ENCODE peak calls at places on chromosomes 12 and 14, in four cellular contexts. C, E, U and R are unnamed samples.

GRCh38 chr12:49174218-49174617 is 14.7 kb downstream of the TUBA1A start:
- DNase-seq in C (no peak), E (no peak), U (no peak), R (no peak)

GRCh38 chr12:2250797-2251196 is 198.0 kb downstream of the CACNA1C start:
- DNase-seq in C (peak; percentile 86), E (no peak), U (no peak), R (peak; percentile 24)

GRCh38 chr14:68846466-68846865 is 53.6 kb upstream of the ZFP36L1 start:
- DNase-seq in C (no peak), E (no peak), U (no peak), R (peak; percentile 15)

GRCh38 chr14:76456200-76456599 is 80.3 kb downstream of the ESRRB start:
- DNase-seq in C (peak; percentile 39), E (peak; percentile 38), U (no peak), R (peak; percentile 6)

GRCh38 chr12:754238-754816 is 1.9 kb downstream of the WNK1 start:
- DNase-seq in C (peak; percentile 52), E (peak; percentile 49), U (no peak), R (peak; percentile 43)

GRCh38 chr12:115657081-115658013 is 620.1 kb downstream of the MED13L start:
- DNase-seq in C (no peak), E (no peak), U (no peak), R (no peak)

GRCh38 chr14:24013654-24014514 is 25.2 kb downstream of the DHRS4L2 start:
- DNase-seq in C (peak; percentile 74), E (peak; percentile 89), U (no peak), R (peak; percentile 88)

GRCh38 chr14:87810711-87811110 is 182.3 kb downstream of the GALC start:
- DNase-seq in C (no peak), E (peak; percentile 18), U (no peak), R (no peak)

GRCh38 chr14:88005978-88006851 is 1.3 kb downstream of the GPR65 start:
- DNase-seq in C (no peak), E (no peak), U (no peak), R (no peak)

GRCh38 chr12:123250471-123251383 is 17.5 kb downstream of the MTRFR start:
- DNase-seq in C (no peak), E (peak; percentile 89), U (peak; percentile 93), R (no peak)

GRCh38 chr12:103997277-103997900 is 31.7 kb downstream of the TDG start:
- DNase-seq in C (no peak), E (no peak), U (no peak), R (no peak)

GRCh38 chr12:66661357-66661756 is 17.5 kb downstream of the GRIP1 start:
- DNase-seq in C (no peak), E (no peak), U (no peak), R (no peak)

GRCh38 chr14:52801014-52801708 is 9.8 kb upstream of the GNPNAT1 start:
- DNase-seq in C (peak; percentile 95), E (peak; percentile 78), U (no peak), R (peak; percentile 82)

GRCh38 chr12:88471641-88472040 is 108.6 kb downstream of the KITLG start:
- DNase-seq in C (peak; percentile 91), E (peak; percentile 70), U (no peak), R (peak; percentile 45)

GRCh38 chr14:29111554-29111953 is 345.0 kb downstream of the FOXG1 start:
- DNase-seq in C (no peak), E (no peak), U (no peak), R (no peak)

GRCh38 chr12:6231359-6232268 is 31.4 kb downstream of the CD9 start:
- DNase-seq in C (no peak), E (peak; percentile 41), U (no peak), R (peak; percentile 28)

GRCh38 chr12:120960657-120961056 is 17.7 kb upstream of the HNF1A start:
- DNase-seq in C (no peak), E (no peak), U (no peak), R (no peak)

GRCh38 chr12:58067610-58068387 is 126.4 kb downstream of the ATP23 start:
- DNase-seq in C (peak; percentile 91), E (peak; percentile 97), U (no peak), R (peak; percentile 92)

GRCh38 chr14:35932659-35933159 is 106.6 kb downstream of the BRMS1L start:
- DNase-seq in C (no peak), E (peak; percentile 21), U (no peak), R (no peak)

GRCh38 chr14:78758333-78758732 is 588.2 kb downstream of the NRXN3 start:
- DNase-seq in C (peak; percentile 59), E (peak; percentile 45), U (no peak), R (peak; percentile 36)

GRCh38 chr12:40063424-40063823 is 42.5 kb downstream of the SLC2A13 start:
- DNase-seq in C (peak; percentile 74), E (no peak), U (no peak), R (no peak)

GRCh38 chr12:14373202-14373601 is 7.7 kb downstream of the ATF7IP start:
- DNase-seq in C (peak; percentile 77), E (peak; percentile 76), U (no peak), R (peak; percentile 44)

GRCh38 chr14:90546767-90547166 is 149.9 kb downstream of the CALM1 start:
- DNase-seq in C (no peak), E (no peak), U (peak; percentile 41), R (no peak)

GRCh38 chr12:104433061-104433460 is 23.7 kb upstream of the CHST11 start:
- DNase-seq in C (no peak), E (no peak), U (no peak), R (no peak)

GRCh38 chr12:88977115-88977514 is 375.2 kb downstream of the DUSP6 start:
- DNase-seq in C (no peak), E (no peak), U (no peak), R (no peak)

GRCh38 chr14:99854831-99855230 is 61.6 kb downstream of the EML1 start:
- DNase-seq in C (no peak), E (no peak), U (no peak), R (no peak)

GRCh38 chr14:92385561-92385960 is 62.6 kb downstream of the SLC24A4 start:
- DNase-seq in C (no peak), E (no peak), U (no peak), R (no peak)

GRCh38 chr12:116385486-116386217 is 108.2 kb upstream of the MED13L start:
- DNase-seq in C (no peak), E (no peak), U (no peak), R (no peak)

GRCh38 chr14:65469903-65470302 is 57.4 kb downstream of the FUT8 start:
- DNase-seq in C (no peak), E (no peak), U (peak; percentile 39), R (no peak)

GRCh38 chr14:104114421-104115130 is 23.8 kb upstream of the KIF26A start:
- DNase-seq in C (no peak), E (no peak), U (peak; percentile 49), R (no peak)

DNA sequence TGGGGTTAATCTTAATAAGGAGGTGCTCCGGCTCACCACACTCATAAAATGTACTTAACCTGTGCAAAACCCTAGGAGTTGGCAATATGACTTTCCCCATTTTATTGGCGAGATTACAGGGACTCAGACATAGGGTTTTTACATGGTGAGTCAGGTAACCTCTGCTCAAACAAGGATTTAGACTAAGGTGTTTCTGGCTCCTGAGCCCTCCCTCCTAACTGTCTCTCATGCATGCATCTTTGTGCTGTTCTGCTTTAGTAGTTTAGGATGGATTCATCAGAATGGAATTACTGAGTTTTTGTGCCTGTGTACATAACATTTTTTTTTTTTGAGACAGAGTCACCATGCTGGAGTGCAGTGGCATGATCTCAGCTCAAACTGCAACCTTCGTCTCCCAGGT is 993.3 kb upstream of the TMEM132C start:
- DNase-seq in C (peak; percentile 82), E (peak; percentile 98), U (no peak), R (peak; percentile 47)
- H3K9ac ChIP-seq in C (peak overlapping the region; percentile 71), E (peak overlapping the region; percentile 80), U (no peak overlapping the region), R (peak overlapping the region; percentile 47)

DNA sequence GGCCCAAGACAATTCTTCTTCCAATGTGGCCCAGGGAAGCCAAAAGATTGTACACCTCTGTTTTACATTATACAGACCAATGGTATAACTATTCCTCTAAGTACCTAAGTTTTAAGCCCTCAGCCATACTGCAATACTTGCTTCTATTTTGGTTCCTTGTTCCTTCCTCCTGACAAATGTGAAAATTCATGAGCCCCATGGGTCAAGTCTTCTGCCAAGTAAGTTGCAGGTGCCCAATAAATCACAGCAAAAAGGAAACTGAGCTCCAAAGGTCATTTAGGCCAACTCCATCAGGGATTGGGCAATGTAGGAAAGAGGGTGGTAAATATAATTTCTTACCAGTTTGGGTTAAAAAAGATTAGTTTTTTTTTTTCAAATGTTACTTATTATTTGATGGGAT is 57.7 kb upstream of the NPFF start:
- DNase-seq in C (no peak), E (no peak), U (no peak), R (no peak)
- H3K4me3 ChIP-seq in C (no peak overlapping the region), E (no peak overlapping the region), U (no peak overlapping the region), R (no peak overlapping the region)

GRCh38 chr14:49692895-49693737 is at the start of gene KLHDC1:
- DNase-seq in C (peak; percentile 92), E (peak; percentile 68), U (peak; percentile 96), R (peak; percentile 97)
- H3K9ac ChIP-seq in C (peak within 1 kb of the TSS; percentile 87), E (peak within 1 kb of the TSS; percentile 74), U (peak within 1 kb of the TSS; percentile 85), R (peak within 1 kb of the TSS; percentile 96)

GRCh38 chr14:80944861-80945617 is 3.5 kb upstream of the CEP128 start:
- DNase-seq in C (peak; percentile 18), E (no peak), U (no peak), R (no peak)

GRCh38 chr14:80941241-80942157 is at the start of gene CEP128:
- DNase-seq in C (peak; percentile 99), E (peak; percentile 98), U (peak; percentile 98), R (peak; percentile 99)

GRCh38 chr14:80942158-80942738 is 710 bp upstream of the CEP128 start:
- DNase-seq in C (no peak), E (peak; percentile 27), U (no peak), R (no peak)

DNA sequence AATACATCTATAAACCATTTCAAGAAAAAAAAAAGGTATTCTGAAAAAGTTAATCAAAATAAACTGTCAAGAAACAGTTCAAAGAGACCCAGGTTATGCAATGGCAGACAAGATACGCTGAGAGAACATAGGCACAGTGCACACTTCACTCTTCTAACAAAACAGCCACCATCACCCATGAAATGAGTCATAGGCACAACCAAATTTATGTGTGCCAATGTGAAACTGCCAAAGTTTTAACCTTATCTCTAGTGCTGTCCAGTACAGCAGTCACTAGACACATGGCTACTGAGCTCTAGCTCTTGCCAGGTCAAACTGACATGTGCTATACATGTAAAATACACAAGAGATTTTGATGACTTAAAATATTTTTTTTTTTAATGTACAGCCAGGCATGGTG is 1.4 kb downstream of the CEP128 start:
- DNase-seq in C (peak; percentile 22), E (peak; percentile 18), U (no peak), R (no peak)
- H3K4me3 ChIP-seq in C (no peak overlapping the region), E (peak overlapping the region; percentile 91), U (no peak overlapping the region), R (no peak overlapping the region)